ENCODE peak calls at places on chromosome 22, in four cellular contexts. A, M, E and L are unnamed samples.
A peak's percentile ranks its signal among the peaks of the same experiment; 100 is the strongest.

GRCh38 chr22:44683237-44683636 is 18.8 kb upstream of the PRR5 start:
- DNase-seq in A (no peak), M (no peak), E (no peak), L (no peak)

GRCh38 chr22:44337658-44338004 is 24.9 kb upstream of the SHISAL1 start:
- DNase-seq in A (peak; percentile 43), M (no peak), E (no peak), L (no peak)

GRCh38 chr22:50017701-50018224 is 5.2 kb upstream of the IL17REL start:
- DNase-seq in A (no peak), M (no peak), E (no peak), L (no peak)

GRCh38 chr22:31538815-31539214 is 42.5 kb downstream of the SFI1 start:
- DNase-seq in A (no peak), M (no peak), E (no peak), L (no peak)

GRCh38 chr22:17486313-17486712 is 77.0 kb upstream of the SLC25A18 start:
- DNase-seq in A (peak; percentile 45), M (no peak), E (peak; percentile 11), L (no peak)

GRCh38 chr22:47376901-47377520 is 614.6 kb downstream of the TBC1D22A start:
- DNase-seq in A (no peak), M (no peak), E (no peak), L (no peak)

GRCh38 chr22:41699264-41700104 is at the start of gene MEI1:
- DNase-seq in A (no peak), M (no peak), E (no peak), L (no peak)

GRCh38 chr22:17706451-17706900 is 67.8 kb downstream of the BID start:
- DNase-seq in A (no peak), M (peak; percentile 54), E (peak; percentile 33), L (peak; percentile 73)

GRCh38 chr22:21055880-21056319 is 10.2 kb downstream of the LRRC74B start:
- DNase-seq in A (peak; percentile 97), M (no peak), E (no peak), L (no peak)
- TF ChIP-seq JUND in A (peak; percentile 53), M (no peak), E (no peak), L (no peak)

GRCh38 chr22:19059481-19060278 is 62.5 kb downstream of the DGCR2 start:
- DNase-seq in A (no peak), M (no peak), E (no peak), L (no peak)

GRCh38 chr22:19062139-19062789 is 59.9 kb downstream of the DGCR2 start:
- DNase-seq in A (no peak), M (no peak), E (no peak), L (no peak)

GRCh38 chr22:19058713-19059451 is 63.3 kb downstream of the DGCR2 start:
- DNase-seq in A (no peak), M (no peak), E (no peak), L (peak; percentile 25)

GRCh38 chr22:19061471-19062138 is 60.6 kb downstream of the DGCR2 start:
- DNase-seq in A (no peak), M (no peak), E (no peak), L (no peak)

GRCh38 chr22:19060356-19061009 is 61.7 kb downstream of the DGCR2 start:
- DNase-seq in A (no peak), M (no peak), E (no peak), L (no peak)
- TF ChIP-seq JUND in A (no peak), M (no peak), E (no peak), L (no peak)

GRCh38 chr22:32607086-32607485 is 132.5 kb downstream of the FBXO7 start:
- DNase-seq in A (no peak), M (no peak), E (no peak), L (no peak)
- TF ChIP-seq JUND in A (no peak), M (no peak), E (no peak), L (no peak)

GRCh38 chr22:37123649-37124048 is 14.1 kb upstream of the TMPRSS6 start:
- DNase-seq in A (peak; percentile 32), M (no peak), E (peak; percentile 49), L (no peak)

GRCh38 chr22:37122598-37123180 is 13.2 kb upstream of the TMPRSS6 start:
- DNase-seq in A (no peak), M (no peak), E (no peak), L (no peak)

GRCh38 chr22:37120569-37121340 is 11.2 kb upstream of the TMPRSS6 start:
- DNase-seq in A (no peak), M (no peak), E (no peak), L (no peak)

GRCh38 chr22:37119872-37120271 is 10.4 kb upstream of the TMPRSS6 start:
- DNase-seq in A (no peak), M (no peak), E (no peak), L (no peak)

DNA sequence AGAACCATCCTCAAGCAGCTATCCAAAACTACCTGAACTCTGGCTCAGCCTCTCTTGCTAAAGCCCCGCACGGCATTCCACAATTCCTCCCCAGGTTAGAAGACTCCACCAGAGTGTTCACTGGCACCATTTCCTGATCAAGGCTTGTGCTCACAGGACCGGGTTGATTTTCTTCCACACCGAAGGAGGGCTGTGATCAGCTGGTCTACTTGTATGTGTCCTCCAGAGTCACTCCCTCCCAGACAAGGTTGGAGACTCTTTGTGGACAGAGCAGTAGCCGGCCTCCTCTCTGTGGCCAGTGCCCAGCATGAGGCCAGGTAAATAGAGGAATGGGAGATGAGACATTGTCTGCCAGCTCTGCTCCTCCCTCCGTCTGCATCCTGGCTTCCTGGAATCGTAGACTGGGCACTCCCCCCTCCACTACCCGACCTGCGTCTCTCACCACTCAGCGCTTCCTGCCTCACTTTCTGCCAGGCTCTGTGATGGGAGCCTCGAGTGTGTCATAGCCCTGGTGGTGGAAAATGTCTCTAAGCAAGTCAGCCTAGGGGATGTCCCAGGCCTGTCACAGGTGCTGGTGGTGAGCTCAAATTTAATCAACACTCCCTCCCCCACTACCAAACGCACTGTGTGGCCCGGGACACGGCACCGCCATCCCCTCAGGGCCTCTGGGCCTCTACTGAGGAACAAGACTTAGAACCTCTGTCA is 12.5 kb upstream of the TMPRSS6 start:
- DNase-seq in A (no peak), M (no peak), E (peak; percentile 48), L (no peak)
- TF ChIP-seq JUND in A (no peak), M (no peak), E (no peak), L (no peak)

DNA sequence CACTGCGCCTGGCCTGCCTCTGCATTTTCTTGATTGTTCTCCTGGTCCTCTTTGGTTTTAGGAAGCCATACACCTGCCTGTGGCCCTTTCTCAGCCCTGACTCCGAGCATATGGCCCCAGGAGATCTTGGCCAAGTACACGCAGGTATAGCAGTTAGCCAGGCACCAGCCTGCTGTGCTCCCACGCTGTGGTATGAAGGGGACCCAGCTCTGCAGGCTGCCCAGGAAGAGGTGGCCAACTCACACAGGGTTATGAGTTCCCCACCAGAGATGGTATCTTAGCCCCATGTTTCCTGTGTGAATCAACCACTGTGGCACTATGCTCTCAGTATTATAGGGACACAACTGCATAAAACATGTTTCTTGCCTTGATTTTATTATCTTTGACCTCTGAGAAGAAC is 31.1 kb downstream of the SGSM3 start:
- DNase-seq in A (no peak), M (no peak), E (no peak), L (no peak)
- TF ChIP-seq JUND in A (no peak), M (no peak), E (no peak), L (no peak)

GRCh38 chr22:23133922-23134321 is 7.9 kb downstream of the RSPH14 start:
- DNase-seq in A (peak; percentile 49), M (no peak), E (no peak), L (no peak)
- TF ChIP-seq JUND in A (no peak), M (no peak), E (no peak), L (no peak)

GRCh38 chr22:27241430-27242110 is 560.0 kb downstream of the MN1 start:
- DNase-seq in A (no peak), M (no peak), E (peak; percentile 74), L (no peak)
- TF ChIP-seq JUND in A (no peak), M (no peak), E (no peak), L (no peak)

DNA sequence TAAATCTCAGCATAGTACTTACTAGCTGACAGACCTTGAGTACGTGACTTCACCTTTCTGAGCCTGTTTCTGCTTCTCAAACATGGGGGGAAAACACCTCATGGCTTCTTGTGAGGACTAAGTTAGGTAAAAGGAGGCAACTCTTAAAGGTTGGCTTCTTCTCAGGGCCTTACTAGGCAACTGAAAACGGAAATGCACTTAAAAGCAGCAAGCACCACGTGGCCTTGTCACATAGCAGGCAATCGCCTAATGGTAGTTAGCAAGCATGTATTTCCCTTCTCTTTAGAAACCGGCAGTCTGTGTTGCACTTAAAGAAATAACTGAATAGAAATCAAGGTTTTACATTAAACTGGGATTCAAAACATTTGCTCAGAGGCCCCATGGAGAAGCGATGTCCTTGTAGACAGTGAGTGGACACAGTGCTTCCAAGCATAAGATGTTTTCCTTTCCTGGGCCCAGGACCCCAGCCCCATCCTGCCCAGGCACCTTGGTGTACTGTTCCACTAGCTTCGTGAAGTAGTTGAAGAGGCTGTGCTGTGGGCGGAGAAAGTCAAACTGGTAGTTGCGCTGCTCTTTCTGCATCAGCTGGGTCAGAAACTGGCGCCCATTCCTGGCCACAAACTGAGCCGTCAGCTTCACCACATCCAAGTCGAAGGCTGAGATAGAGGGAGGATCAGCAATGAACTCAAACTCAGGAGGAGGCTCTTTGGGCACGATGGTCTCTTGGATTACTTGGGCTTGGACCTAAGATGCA is 12.1 kb downstream of the SF3A1 start:
- DNase-seq in A (no peak), M (no peak), E (no peak), L (no peak)
- TF ChIP-seq JUND in A (no peak), M (no peak), E (no peak), L (no peak)

DNA sequence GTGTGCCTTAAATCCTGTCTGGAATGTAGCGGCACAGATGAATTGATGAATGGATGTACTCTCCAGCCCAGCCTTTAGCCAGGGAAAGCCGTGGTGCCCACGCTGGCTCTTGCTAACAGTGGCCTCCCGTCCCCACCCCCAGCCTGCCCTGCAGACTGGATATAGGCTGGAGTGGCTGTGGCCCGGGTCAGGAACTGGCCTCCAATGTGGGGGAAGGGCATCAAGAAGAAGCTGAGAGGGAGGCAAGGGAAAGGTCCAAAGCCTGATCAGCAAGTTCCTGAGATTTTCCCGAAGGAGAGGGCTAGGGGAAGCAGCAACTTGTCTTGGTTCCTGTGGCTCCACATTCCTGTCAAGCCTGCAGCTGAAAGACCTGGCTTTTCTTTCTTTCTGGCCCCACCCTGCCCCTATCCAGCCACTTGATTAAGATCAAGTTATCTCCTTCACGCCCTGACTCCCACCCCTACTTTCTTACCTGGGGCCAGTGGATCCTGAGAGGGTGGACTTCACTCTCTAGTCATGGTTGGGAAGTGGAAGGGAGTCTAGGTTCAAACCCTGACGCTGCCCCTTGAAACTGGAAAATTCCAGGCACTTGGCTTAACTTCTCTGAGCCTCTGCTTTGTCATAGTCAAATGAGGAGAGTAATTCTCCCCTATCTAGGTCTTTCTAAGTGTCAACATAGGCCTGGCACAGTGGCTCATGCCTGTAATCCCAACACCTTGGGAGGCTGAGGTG is 11.0 kb upstream of the MICALL1 start:
- DNase-seq in A (no peak), M (no peak), E (no peak), L (no peak)
- TF ChIP-seq JUND in A (no peak), M (no peak), E (no peak), L (no peak)

DNA sequence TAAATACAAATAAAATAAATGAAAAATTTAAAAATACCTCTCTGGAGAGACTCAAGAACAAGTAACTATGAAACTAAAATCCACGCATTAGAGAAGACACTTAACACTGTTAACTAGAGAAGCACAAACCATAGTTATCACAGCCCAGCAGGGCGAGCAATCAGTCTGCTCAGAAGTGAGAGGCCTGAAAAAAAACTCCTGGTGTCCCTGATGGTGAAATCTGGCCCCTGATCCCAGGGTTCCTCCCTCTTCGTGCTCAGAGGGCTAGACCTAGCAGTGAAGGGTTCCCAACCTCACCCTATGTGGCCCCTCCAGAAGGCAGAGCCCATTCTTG is 49.7 kb upstream of the VPREB1 start:
- DNase-seq in A (no peak), M (no peak), E (no peak), L (no peak)
- TF ChIP-seq JUND in A (no peak), M (no peak), E (no peak), L (no peak)